ENCODE peak calls at places on chromosomes 2 and 18, in six cellular contexts. L is K562, A is SK-N-SH, K is HCT116, I is HepG2, G is GM12878. O is an unnamed sample.

GRCh38 chr2:6759689-6760088 is 106.0 kb downstream of the CMPK2 start:
- DNase-seq in L (no peak), A (no peak), K (no peak), I (no peak), G (no peak), O (no peak)

GRCh38 chr2:159549234-159549633 is 67.1 kb downstream of the BAZ2B start:
- DNase-seq in L (no peak), A (no peak), K (no peak), I (no peak), G (no peak), O (no peak)

GRCh38 chr2:164514491-164514890 is 106.8 kb downstream of the GRB14 start:
- DNase-seq in L (no peak), A (no peak), K (no peak), I (peak; percentile 88), G (no peak), O (no peak)

GRCh38 chr2:227325824-227326195 is 759 bp downstream of the MFF start:
- DNase-seq in L (peak; percentile 8), A (peak; percentile 56), K (no peak), I (peak; percentile 21), G (no peak), O (no peak)

GRCh38 chr2:122539920-122540319 is 784.5 kb downstream of the TSN start:
- DNase-seq in L (no peak), A (no peak), K (no peak), I (no peak), G (no peak), O (no peak)

GRCh38 chr2:39730685-39731302 is 48.3 kb downstream of the THUMPD2 start:
- DNase-seq in L (peak; percentile 23), A (no peak), K (peak; percentile 10), I (peak; percentile 60), G (no peak), O (peak; percentile 41)

GRCh38 chr2:12700989-12701388 is 15.7 kb upstream of the TRIB2 start:
- DNase-seq in L (no peak), A (no peak), K (no peak), I (no peak), G (no peak), O (no peak)

GRCh38 chr2:72993585-72994280 is 76.4 kb downstream of the EMX1 start:
- DNase-seq in L (no peak), A (no peak), K (no peak), I (no peak), G (no peak), O (no peak)

GRCh38 chr2:13558368-13558767 is 841.6 kb downstream of the TRIB2 start:
- DNase-seq in L (no peak), A (no peak), K (no peak), I (peak; percentile 7), G (no peak), O (peak; percentile 12)

GRCh38 chr2:130899306-130899705 is 62.6 kb downstream of the ARHGEF4 start:
- DNase-seq in L (no peak), A (no peak), K (no peak), I (no peak), G (no peak), O (no peak)

GRCh38 chr2:174606336-174606735 is 8.7 kb upstream of the WIPF1 start:
- DNase-seq in L (no peak), A (peak; percentile 32), K (no peak), I (no peak), G (no peak), O (no peak)

GRCh38 chr18:47969851-47970250 is 39.4 kb upstream of the SMAD2 start:
- DNase-seq in L (no peak), A (no peak), K (no peak), I (no peak), G (no peak), O (no peak)

GRCh38 chr2:230262246-230262645 is 36.7 kb downstream of the SP140 start:
- DNase-seq in L (no peak), A (no peak), K (no peak), I (no peak), G (no peak), O (no peak)

GRCh38 chr2:24768601-24769000 is 24.6 kb downstream of the PTRHD1 start:
- DNase-seq in L (no peak), A (no peak), K (no peak), I (no peak), G (no peak), O (no peak)

GRCh38 chr2:58428286-58428552 is 187.1 kb upstream of the FANCL start:
- DNase-seq in L (peak; percentile 10), A (no peak), K (no peak), I (no peak), G (no peak), O (no peak)

GRCh38 chr2:230899287-230899686 is 25.8 kb downstream of the GPR55 start:
- DNase-seq in L (no peak), A (peak; percentile 44), K (no peak), I (no peak), G (no peak), O (no peak)

GRCh38 chr2:37020212-37020886 is 54.0 kb upstream of the STRN start:
- DNase-seq in L (no peak), A (peak; percentile 25), K (no peak), I (no peak), G (no peak), O (no peak)

GRCh38 chr2:168166902-168167510 is 80.4 kb downstream of the STK39 start:
- DNase-seq in L (no peak), A (no peak), K (peak; percentile 83), I (peak; percentile 88), G (no peak), O (peak; percentile 10)

GRCh38 chr2:168192839-168193616 is 54.4 kb downstream of the STK39 start:
- DNase-seq in L (no peak), A (no peak), K (no peak), I (no peak), G (no peak), O (no peak)

GRCh38 chr2:178306351-178307073 is 112.2 kb downstream of the OSBPL6 start:
- DNase-seq in L (peak; percentile 33), A (peak; percentile 47), K (peak; percentile 24), I (peak; percentile 62), G (peak; percentile 31), O (peak; percentile 38)

GRCh38 chr18:14965553-14965952 is 217.6 kb downstream of the ANKRD30B start:
- DNase-seq in L (no peak), A (no peak), K (no peak), I (no peak), G (no peak), O (no peak)

GRCh38 chr18:14961991-14962390 is 214.0 kb downstream of the ANKRD30B start:
- DNase-seq in L (no peak), A (no peak), K (no peak), I (no peak), G (no peak), O (no peak)

GRCh38 chr18:14963246-14963645 is 215.3 kb downstream of the ANKRD30B start:
- DNase-seq in L (no peak), A (no peak), K (no peak), I (no peak), G (no peak), O (no peak)

GRCh38 chr18:14964002-14964401 is 216.0 kb downstream of the ANKRD30B start:
- DNase-seq in L (no peak), A (no peak), K (no peak), I (no peak), G (no peak), O (no peak)

DNA sequence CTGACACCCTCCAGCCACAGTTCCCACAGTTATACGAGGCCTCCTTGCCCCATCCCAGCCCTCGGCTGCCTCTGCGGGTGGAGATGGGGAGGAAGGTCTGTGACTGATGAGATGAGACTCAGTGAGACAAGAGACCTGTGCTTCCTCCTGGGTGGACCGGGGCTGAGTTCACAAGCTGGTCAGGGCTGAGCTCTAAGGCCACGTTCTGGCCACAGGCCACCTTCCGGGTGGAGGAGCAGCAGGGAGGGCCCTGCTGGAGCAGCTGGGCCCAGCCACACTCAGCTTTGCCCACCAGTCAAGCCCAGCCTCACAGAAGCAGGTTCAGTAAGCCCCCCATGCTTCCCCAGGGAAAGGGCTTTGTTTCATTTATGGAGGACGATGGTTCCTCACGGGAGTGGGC is 214.7 kb downstream of the ANKRD30B start:
- DNase-seq in L (no peak), A (no peak), K (no peak), I (no peak), G (no peak), O (no peak)
- TF ChIP-seq POLR2AphosphoS5 in L (no peak), A (no peak), K (no peak), I (no peak), G (no peak), O (no peak)

DNA sequence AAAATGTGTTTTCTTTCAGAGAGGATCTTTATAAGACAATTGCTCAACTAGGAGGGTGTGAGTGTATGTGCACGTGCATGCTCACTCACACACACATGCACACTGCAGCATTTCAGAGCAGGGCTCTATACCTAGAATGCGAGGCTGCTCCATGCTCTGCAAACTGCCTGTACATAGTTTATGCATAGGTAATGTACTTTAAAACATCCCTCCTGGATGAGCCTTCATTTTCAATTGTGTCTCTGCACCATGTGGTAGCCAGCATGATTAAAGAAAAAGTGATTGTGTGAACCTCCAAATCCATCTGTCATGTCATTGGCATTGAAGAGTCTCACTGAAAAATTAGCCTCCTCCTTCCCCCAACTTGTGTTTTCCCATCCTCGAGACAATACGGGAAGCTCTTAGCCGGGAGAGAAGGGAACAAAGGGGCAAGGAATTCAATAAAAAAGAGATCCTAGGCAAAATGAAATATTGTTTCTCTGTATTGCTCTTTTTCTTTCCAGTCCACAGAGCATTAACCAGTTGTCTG is 120.9 kb upstream of the SPATS2L start:
- DNase-seq in L (no peak), A (no peak), K (no peak), I (no peak), G (no peak), O (no peak)
- TF ChIP-seq SIN3A in L (no peak), A (no peak), K (no peak), I (no peak), G (no peak), O (no peak)

GRCh38 chr2:23326322-23326721 is 58.7 kb upstream of the KLHL29 start:
- DNase-seq in L (no peak), A (no peak), K (no peak), I (no peak), G (no peak), O (no peak)

GRCh38 chr2:23335550-23335949 is 49.4 kb upstream of the KLHL29 start:
- DNase-seq in L (no peak), A (no peak), K (no peak), I (no peak), G (no peak), O (no peak)

GRCh38 chr2:23327897-23328296 is 57.1 kb upstream of the KLHL29 start:
- DNase-seq in L (no peak), A (peak; percentile 63), K (no peak), I (no peak), G (no peak), O (no peak)

GRCh38 chr2:23324281-23324680 is 60.7 kb upstream of the KLHL29 start:
- DNase-seq in L (no peak), A (no peak), K (no peak), I (no peak), G (no peak), O (no peak)

DNA sequence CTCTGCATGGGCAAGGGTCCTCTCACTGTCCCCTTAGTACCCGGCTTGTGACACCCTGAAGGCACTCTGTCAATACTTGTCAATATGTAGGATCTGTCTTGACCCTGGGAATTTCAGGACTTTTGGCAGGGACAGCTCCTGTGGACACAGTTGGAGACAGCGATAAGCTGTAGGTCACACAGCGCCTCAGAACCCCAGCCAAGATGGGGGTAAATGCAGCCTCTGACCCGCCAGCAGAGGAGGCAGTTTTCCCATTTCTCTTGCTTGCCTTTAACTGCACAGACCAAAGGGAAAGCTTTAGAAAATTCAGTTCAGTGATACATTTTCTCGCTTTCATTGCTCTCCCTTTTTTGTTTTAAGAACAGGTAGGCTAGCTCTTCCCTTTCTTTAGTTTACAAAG is 54.8 kb upstream of the KLHL29 start:
- DNase-seq in L (peak; percentile 27), A (no peak), K (no peak), I (no peak), G (no peak), O (no peak)
- TF ChIP-seq REST in L (peak; percentile 96), A (peak; percentile 93), K (peak; percentile 80), I (peak; percentile 93), G (peak; percentile 83), O (peak; percentile 82)

GRCh38 chr2:190979906-190980629 is 33.9 kb downstream of the STAT1 start:
- DNase-seq in L (no peak), A (peak; percentile 77), K (no peak), I (no peak), G (no peak), O (no peak)
- TF ChIP-seq POLR2AphosphoS5 in L (no peak), A (no peak), K (no peak), I (no peak), G (peak; percentile 23), O (no peak)

O was measured in Panc1.